ENCODE peak calls at places on chromosomes 3 and 15, in nine cellular contexts. One of them, this sample, is unnamed.

GRCh38 chr3:108599677-108600409 is 10.3 kb downstream of the DZIP3 start:
- DNase-seq in body of pancreas: no peak
- DNase-seq in effector memory CD8-positive, alpha-beta T cell: no peak
- DNase-seq in cardiac fibroblast: no peak
- DNase-seq in globus pallidus: no peak
- DNase-seq in brain microvascular endothelial cell: no peak
- DNase-seq in activated CD4-positive, alpha-beta T cell treated with anti-CD3 and anti-CD28 coated beads, Interleukin-2, amount 10 ng/mL, durations not matched to agents 7 days and 5 days: no peak
- DNase-seq in Right ventricle myocardium superior: no peak
- DNase-seq in EH: no peak
- DNase-seq in this sample: no peak

GRCh38 chr3:67884345-67884744 is 229.9 kb upstream of the SUCLG2 start:
- DNase-seq in body of pancreas: no peak
- DNase-seq in effector memory CD8-positive, alpha-beta T cell: no peak
- DNase-seq in cardiac fibroblast: no peak
- DNase-seq in globus pallidus: no peak
- DNase-seq in brain microvascular endothelial cell: no peak
- DNase-seq in activated CD4-positive, alpha-beta T cell treated with anti-CD3 and anti-CD28 coated beads, Interleukin-2, amount 10 ng/mL, durations not matched to agents 7 days and 5 days: no peak
- DNase-seq in Right ventricle myocardium superior: no peak
- DNase-seq in EH: no peak
- DNase-seq in this sample: no peak

GRCh38 chr3:190266915-190267290 is 55.3 kb downstream of the CLDN1 start:
- DNase-seq in body of pancreas: no peak
- DNase-seq in effector memory CD8-positive, alpha-beta T cell: no peak
- DNase-seq in cardiac fibroblast: peak; percentile 32
- DNase-seq in globus pallidus: no peak
- DNase-seq in brain microvascular endothelial cell: no peak
- DNase-seq in activated CD4-positive, alpha-beta T cell treated with anti-CD3 and anti-CD28 coated beads, Interleukin-2, amount 10 ng/mL, durations not matched to agents 7 days and 5 days: no peak
- DNase-seq in Right ventricle myocardium superior: no peak
- DNase-seq in EH: peak; percentile 7
- DNase-seq in this sample: no peak

GRCh38 chr3:37765591-37766219 is 96.0 kb upstream of the CTDSPL start:
- DNase-seq in body of pancreas: peak; percentile 20
- DNase-seq in effector memory CD8-positive, alpha-beta T cell: no peak
- DNase-seq in cardiac fibroblast: no peak
- DNase-seq in globus pallidus: no peak
- DNase-seq in brain microvascular endothelial cell: peak; percentile 9
- DNase-seq in activated CD4-positive, alpha-beta T cell treated with anti-CD3 and anti-CD28 coated beads, Interleukin-2, amount 10 ng/mL, durations not matched to agents 7 days and 5 days: no peak
- DNase-seq in Right ventricle myocardium superior: peak; percentile 57
- DNase-seq in EH: peak; percentile 16
- DNase-seq in this sample: no peak

GRCh38 chr3:14152233-14152962 is 26.0 kb downstream of the XPC start:
- DNase-seq in body of pancreas: no peak
- DNase-seq in effector memory CD8-positive, alpha-beta T cell: no peak
- DNase-seq in cardiac fibroblast: no peak
- DNase-seq in globus pallidus: no peak
- DNase-seq in brain microvascular endothelial cell: no peak
- DNase-seq in activated CD4-positive, alpha-beta T cell treated with anti-CD3 and anti-CD28 coated beads, Interleukin-2, amount 10 ng/mL, durations not matched to agents 7 days and 5 days: no peak
- DNase-seq in Right ventricle myocardium superior: no peak
- DNase-seq in EH: peak; percentile 21
- DNase-seq in this sample: peak; percentile 64

GRCh38 chr15:48572823-48573222 is 72.7 kb downstream of the FBN1 start:
- DNase-seq in body of pancreas: no peak
- DNase-seq in effector memory CD8-positive, alpha-beta T cell: no peak
- DNase-seq in cardiac fibroblast: no peak
- DNase-seq in globus pallidus: no peak
- DNase-seq in brain microvascular endothelial cell: no peak
- DNase-seq in activated CD4-positive, alpha-beta T cell treated with anti-CD3 and anti-CD28 coated beads, Interleukin-2, amount 10 ng/mL, durations not matched to agents 7 days and 5 days: no peak
- DNase-seq in Right ventricle myocardium superior: no peak
- DNase-seq in EH: no peak
- DNase-seq in this sample: no peak

GRCh38 chr3:77039606-77040553 is at the start of gene ROBO2:
- DNase-seq in body of pancreas: peak; percentile 13
- DNase-seq in effector memory CD8-positive, alpha-beta T cell: no peak
- DNase-seq in cardiac fibroblast: peak; percentile 5
- DNase-seq in globus pallidus: no peak
- DNase-seq in brain microvascular endothelial cell: peak; percentile 14
- DNase-seq in activated CD4-positive, alpha-beta T cell treated with anti-CD3 and anti-CD28 coated beads, Interleukin-2, amount 10 ng/mL, durations not matched to agents 7 days and 5 days: no peak
- DNase-seq in Right ventricle myocardium superior: peak; percentile 38
- DNase-seq in EH: peak; percentile 9
- DNase-seq in this sample: peak; percentile 11

GRCh38 chr15:91776104-91776503 is 77.4 kb upstream of the SLCO3A1 start:
- DNase-seq in body of pancreas: no peak
- DNase-seq in effector memory CD8-positive, alpha-beta T cell: no peak
- DNase-seq in cardiac fibroblast: no peak
- DNase-seq in globus pallidus: no peak
- DNase-seq in brain microvascular endothelial cell: no peak
- DNase-seq in activated CD4-positive, alpha-beta T cell treated with anti-CD3 and anti-CD28 coated beads, Interleukin-2, amount 10 ng/mL, durations not matched to agents 7 days and 5 days: no peak
- DNase-seq in Right ventricle myocardium superior: no peak
- DNase-seq in EH: no peak
- DNase-seq in this sample: no peak

GRCh38 chr15:42107483-42107882 is 13.1 kb upstream of the PLA2G4D start:
- DNase-seq in body of pancreas: no peak
- DNase-seq in effector memory CD8-positive, alpha-beta T cell: no peak
- DNase-seq in cardiac fibroblast: no peak
- DNase-seq in globus pallidus: peak; percentile 43
- DNase-seq in brain microvascular endothelial cell: no peak
- DNase-seq in activated CD4-positive, alpha-beta T cell treated with anti-CD3 and anti-CD28 coated beads, Interleukin-2, amount 10 ng/mL, durations not matched to agents 7 days and 5 days: no peak
- DNase-seq in Right ventricle myocardium superior: no peak
- DNase-seq in EH: no peak
- DNase-seq in this sample: peak; percentile 94

GRCh38 chr15:62752687-62753517 is 289.6 kb upstream of the TPM1 start:
- DNase-seq in body of pancreas: no peak
- DNase-seq in effector memory CD8-positive, alpha-beta T cell: no peak
- DNase-seq in cardiac fibroblast: peak; percentile 69
- DNase-seq in globus pallidus: no peak
- DNase-seq in brain microvascular endothelial cell: peak; percentile 12
- DNase-seq in activated CD4-positive, alpha-beta T cell treated with anti-CD3 and anti-CD28 coated beads, Interleukin-2, amount 10 ng/mL, durations not matched to agents 7 days and 5 days: no peak
- DNase-seq in Right ventricle myocardium superior: peak; percentile 52
- DNase-seq in EH: peak; percentile 76
- DNase-seq in this sample: no peak

GRCh38 chr3:44992555-44993470 is 16.8 kb downstream of the EXOSC7 start:
- DNase-seq in body of pancreas: no peak
- DNase-seq in effector memory CD8-positive, alpha-beta T cell: no peak
- DNase-seq in cardiac fibroblast: peak; percentile 48
- DNase-seq in globus pallidus: no peak
- DNase-seq in brain microvascular endothelial cell: no peak
- DNase-seq in activated CD4-positive, alpha-beta T cell treated with anti-CD3 and anti-CD28 coated beads, Interleukin-2, amount 10 ng/mL, durations not matched to agents 7 days and 5 days: no peak
- DNase-seq in Right ventricle myocardium superior: no peak
- DNase-seq in EH: peak; percentile 29
- DNase-seq in this sample: no peak

GRCh38 chr3:134600685-134601502 is 49.9 kb downstream of the KY start:
- DNase-seq in body of pancreas: peak; percentile 48
- DNase-seq in effector memory CD8-positive, alpha-beta T cell: peak; percentile 24
- DNase-seq in cardiac fibroblast: peak; percentile 77
- DNase-seq in globus pallidus: peak; percentile 57
- DNase-seq in brain microvascular endothelial cell: peak; percentile 50
- DNase-seq in activated CD4-positive, alpha-beta T cell treated with anti-CD3 and anti-CD28 coated beads, Interleukin-2, amount 10 ng/mL, durations not matched to agents 7 days and 5 days: peak; percentile 65
- DNase-seq in Right ventricle myocardium superior: peak; percentile 78
- DNase-seq in EH: peak; percentile 69
- DNase-seq in this sample: peak; percentile 56

GRCh38 chr3:133840055-133840737 is 34.6 kb downstream of the SRPRB start:
- DNase-seq in body of pancreas: no peak
- DNase-seq in effector memory CD8-positive, alpha-beta T cell: no peak
- DNase-seq in cardiac fibroblast: no peak
- DNase-seq in globus pallidus: no peak
- DNase-seq in brain microvascular endothelial cell: no peak
- DNase-seq in activated CD4-positive, alpha-beta T cell treated with anti-CD3 and anti-CD28 coated beads, Interleukin-2, amount 10 ng/mL, durations not matched to agents 7 days and 5 days: no peak
- DNase-seq in Right ventricle myocardium superior: no peak
- DNase-seq in EH: no peak
- DNase-seq in this sample: no peak

GRCh38 chr3:4588410-4588809 is 95.3 kb downstream of the ITPR1 start:
- DNase-seq in body of pancreas: no peak
- DNase-seq in effector memory CD8-positive, alpha-beta T cell: no peak
- DNase-seq in cardiac fibroblast: peak; percentile 74
- DNase-seq in globus pallidus: no peak
- DNase-seq in brain microvascular endothelial cell: peak; percentile 52
- DNase-seq in activated CD4-positive, alpha-beta T cell treated with anti-CD3 and anti-CD28 coated beads, Interleukin-2, amount 10 ng/mL, durations not matched to agents 7 days and 5 days: no peak
- DNase-seq in Right ventricle myocardium superior: no peak
- DNase-seq in EH: peak; percentile 27
- DNase-seq in this sample: no peak

GRCh38 chr3:55721716-55722484 is 234.8 kb upstream of the WNT5A start:
- DNase-seq in body of pancreas: peak; percentile 34
- DNase-seq in effector memory CD8-positive, alpha-beta T cell: no peak
- DNase-seq in cardiac fibroblast: peak; percentile 46
- DNase-seq in globus pallidus: no peak
- DNase-seq in brain microvascular endothelial cell: peak; percentile 33
- DNase-seq in activated CD4-positive, alpha-beta T cell treated with anti-CD3 and anti-CD28 coated beads, Interleukin-2, amount 10 ng/mL, durations not matched to agents 7 days and 5 days: no peak
- DNase-seq in Right ventricle myocardium superior: no peak
- DNase-seq in EH: peak; percentile 57
- DNase-seq in this sample: no peak

GRCh38 chr15:62392411-62392810 is 227.3 kb upstream of the C2CD4B start:
- DNase-seq in body of pancreas: peak; percentile 21
- DNase-seq in effector memory CD8-positive, alpha-beta T cell: no peak
- DNase-seq in cardiac fibroblast: peak; percentile 35
- DNase-seq in globus pallidus: no peak
- DNase-seq in brain microvascular endothelial cell: peak; percentile 14
- DNase-seq in activated CD4-positive, alpha-beta T cell treated with anti-CD3 and anti-CD28 coated beads, Interleukin-2, amount 10 ng/mL, durations not matched to agents 7 days and 5 days: peak; percentile 16
- DNase-seq in Right ventricle myocardium superior: peak; percentile 49
- DNase-seq in EH: peak; percentile 66
- DNase-seq in this sample: peak; percentile 69

GRCh38 chr3:104878395-104878794 is 488.3 kb upstream of the ALCAM start:
- DNase-seq in body of pancreas: no peak
- DNase-seq in effector memory CD8-positive, alpha-beta T cell: no peak
- DNase-seq in cardiac fibroblast: peak; percentile 86
- DNase-seq in globus pallidus: no peak
- DNase-seq in brain microvascular endothelial cell: peak; percentile 58
- DNase-seq in activated CD4-positive, alpha-beta T cell treated with anti-CD3 and anti-CD28 coated beads, Interleukin-2, amount 10 ng/mL, durations not matched to agents 7 days and 5 days: no peak
- DNase-seq in Right ventricle myocardium superior: no peak
- DNase-seq in EH: peak; percentile 54
- DNase-seq in this sample: no peak

GRCh38 chr15:37106490-37107001 is 6.2 kb upstream of the MEIS2 start:
- DNase-seq in body of pancreas: peak; percentile 17
- DNase-seq in effector memory CD8-positive, alpha-beta T cell: no peak
- DNase-seq in cardiac fibroblast: peak; percentile 61
- DNase-seq in globus pallidus: peak; percentile 65
- DNase-seq in brain microvascular endothelial cell: no peak
- DNase-seq in activated CD4-positive, alpha-beta T cell treated with anti-CD3 and anti-CD28 coated beads, Interleukin-2, amount 10 ng/mL, durations not matched to agents 7 days and 5 days: no peak
- DNase-seq in Right ventricle myocardium superior: peak; percentile 83
- DNase-seq in EH: no peak
- DNase-seq in this sample: peak; percentile 41

GRCh38 chr3:10950476-10951294 is 41.9 kb upstream of the SLC6A1 start:
- DNase-seq in body of pancreas: no peak
- DNase-seq in effector memory CD8-positive, alpha-beta T cell: no peak
- DNase-seq in cardiac fibroblast: peak; percentile 64
- DNase-seq in globus pallidus: peak; percentile 68
- DNase-seq in brain microvascular endothelial cell: peak; percentile 61
- DNase-seq in activated CD4-positive, alpha-beta T cell treated with anti-CD3 and anti-CD28 coated beads, Interleukin-2, amount 10 ng/mL, durations not matched to agents 7 days and 5 days: no peak
- DNase-seq in Right ventricle myocardium superior: no peak
- DNase-seq in EH: peak; percentile 61
- DNase-seq in this sample: peak; percentile 33

GRCh38 chr3:14791343-14791945 is 27.3 kb upstream of the FGD5 start:
- DNase-seq in body of pancreas: peak; percentile 56
- DNase-seq in effector memory CD8-positive, alpha-beta T cell: no peak
- DNase-seq in cardiac fibroblast: peak; percentile 46
- DNase-seq in globus pallidus: no peak
- DNase-seq in brain microvascular endothelial cell: peak; percentile 37
- DNase-seq in activated CD4-positive, alpha-beta T cell treated with anti-CD3 and anti-CD28 coated beads, Interleukin-2, amount 10 ng/mL, durations not matched to agents 7 days and 5 days: peak; percentile 75
- DNase-seq in Right ventricle myocardium superior: peak; percentile 78
- DNase-seq in EH: peak; percentile 36
- DNase-seq in this sample: peak; percentile 77

GRCh38 chr15:66229790-66230460 is 23.6 kb downstream of the MEGF11 start:
- DNase-seq in body of pancreas: no peak
- DNase-seq in effector memory CD8-positive, alpha-beta T cell: no peak
- DNase-seq in cardiac fibroblast: no peak
- DNase-seq in globus pallidus: no peak
- DNase-seq in brain microvascular endothelial cell: no peak
- DNase-seq in activated CD4-positive, alpha-beta T cell treated with anti-CD3 and anti-CD28 coated beads, Interleukin-2, amount 10 ng/mL, durations not matched to agents 7 days and 5 days: no peak
- DNase-seq in Right ventricle myocardium superior: no peak
- DNase-seq in EH: no peak
- DNase-seq in this sample: no peak

GRCh38 chr15:74977599-74977998 is 17.8 kb upstream of the SCAMP5 start:
- DNase-seq in body of pancreas: no peak
- DNase-seq in effector memory CD8-positive, alpha-beta T cell: no peak
- DNase-seq in cardiac fibroblast: peak; percentile 52
- DNase-seq in globus pallidus: no peak
- DNase-seq in brain microvascular endothelial cell: peak; percentile 20
- DNase-seq in activated CD4-positive, alpha-beta T cell treated with anti-CD3 and anti-CD28 coated beads, Interleukin-2, amount 10 ng/mL, durations not matched to agents 7 days and 5 days: no peak
- DNase-seq in Right ventricle myocardium superior: no peak
- DNase-seq in EH: no peak
- DNase-seq in this sample: no peak

This sample was measured in small intestine.